ENCODE peak calls at places on chromosomes 12 and 14, in nine cellular contexts. E is AG04450; Y is dorsolateral prefrontal cortex; B is left cardiac atrium; H is NCI-H1417; X is esophagus squamous epithelium; V is stimulated activated CD4-positive, alpha-beta T cell treated with anti-CD3 and anti-CD28 coated beads, Interleukin-4, amount 100 ng/mL, for 24 hours; U is pancreas; S is upper lobe of right lung. C is an unnamed sample.
A peak's percentile ranks its signal among the peaks of the same experiment; 100 is the strongest.

GRCh38 chr14:49249022-49249421 is 337.2 kb downstream of the RPS29 start:
- DNase-seq in E (no peak), Y (no peak), B (no peak), H (no peak), X (no peak), V (no peak), U (no peak), S (no peak), C (no peak)

GRCh38 chr12:114671664-114672476 is 12.1 kb downstream of the TBX3 start:
- DNase-seq in E (no peak), Y (no peak), B (no peak), H (no peak), X (no peak), V (no peak), U (no peak), S (no peak), C (no peak)

GRCh38 chr12:16187684-16188083 is 89.8 kb downstream of the SLC15A5 start:
- DNase-seq in E (no peak), Y (no peak), B (no peak), H (peak; percentile 100), X (no peak), V (no peak), U (no peak), S (no peak), C (no peak)

GRCh38 chr12:47282206-47282605 is 202.4 kb upstream of the AMIGO2 start:
- DNase-seq in E (no peak), Y (no peak), B (no peak), H (no peak), X (no peak), V (no peak), U (no peak), S (no peak), C (no peak)

GRCh38 chr14:89479802-89480201 is 62.8 kb upstream of the FOXN3 start:
- DNase-seq in E (no peak), Y (no peak), B (no peak), H (no peak), X (no peak), V (no peak), U (no peak), S (no peak), C (no peak)

GRCh38 chr12:3200032-3200617 is 122.9 kb downstream of the TSPAN9 start:
- DNase-seq in E (no peak), Y (peak; percentile 64), B (peak; percentile 66), H (peak; percentile 81), X (no peak), V (no peak), U (no peak), S (peak; percentile 72), C (no peak)

GRCh38 chr14:73775339-73776193 is 61.4 kb upstream of the PNMA1 start:
- DNase-seq in E (no peak), Y (no peak), B (no peak), H (no peak), X (no peak), V (no peak), U (no peak), S (no peak), C (no peak)

GRCh38 chr14:38774162-38774561 is 328.9 kb downstream of the SEC23A start:
- DNase-seq in E (no peak), Y (no peak), B (no peak), H (no peak), X (no peak), V (no peak), U (no peak), S (no peak), C (no peak)

GRCh38 chr12:89280833-89281533 is 71.3 kb downstream of the DUSP6 start:
- DNase-seq in E (no peak), Y (no peak), B (no peak), H (peak; percentile 30), X (no peak), V (no peak), U (no peak), S (no peak), C (no peak)

GRCh38 chr12:90741611-90742010 is 213.4 kb downstream of the CCER1 start:
- DNase-seq in E (no peak), Y (no peak), B (no peak), H (peak; percentile 15), X (no peak), V (no peak), U (no peak), S (no peak), C (no peak)

GRCh38 chr12:7175493-7175892 is 14.0 kb upstream of the PEX5 start:
- DNase-seq in E (no peak), Y (no peak), B (no peak), H (no peak), X (no peak), V (no peak), U (no peak), S (no peak), C (no peak)

GRCh38 chr14:34538871-34539406 is 562 bp downstream of the EAPP start:
- DNase-seq in E (no peak), Y (no peak), B (no peak), H (no peak), X (no peak), V (no peak), U (no peak), S (no peak), C (no peak)

GRCh38 chr12:117042171-117042809 is 56.9 kb downstream of the TESC start:
- DNase-seq in E (no peak), Y (no peak), B (peak; percentile 66), H (no peak), X (no peak), V (no peak), U (no peak), S (no peak), C (no peak)

GRCh38 chr14:20387577-20387976 is 25.7 kb downstream of the TEP1 start:
- DNase-seq in E (no peak), Y (no peak), B (no peak), H (no peak), X (no peak), V (no peak), U (no peak), S (no peak), C (no peak)

GRCh38 chr14:104423224-104423681 is 156.3 kb upstream of the C14orf180 start:
- DNase-seq in E (no peak), Y (no peak), B (no peak), H (no peak), X (no peak), V (no peak), U (no peak), S (peak; percentile 57), C (peak; percentile 79)

GRCh38 chr12:51717325-51717925 is 126.4 kb downstream of the SCN8A start:
- DNase-seq in E (no peak), Y (no peak), B (no peak), H (no peak), X (no peak), V (no peak), U (no peak), S (no peak), C (no peak)

C was measured in mesenteric fat pad.